ENCODE peak calls at places on chromosomes 3 and 15, in seven cellular contexts. N is transverse colon, V is prostate gland, U is breast epithelium, I is GM23338, A is HCT116, E is suprapubic skin. L is an unnamed sample.

GRCh38 chr3:153463895-153464294 is 301.9 kb downstream of the RAP2B start:
- DNase-seq in N (no peak), V (no peak), U (no peak), I (no peak), A (no peak), E (no peak), L (no peak)

GRCh38 chr3:5429517-5429890 is 242.0 kb downstream of the EDEM1 start:
- DNase-seq in N (no peak), V (no peak), U (no peak), I (no peak), A (no peak), E (no peak), L (no peak)

GRCh38 chr3:38960953-38961622 is 90.7 kb downstream of the SCN11A start:
- DNase-seq in N (peak; percentile 51), V (peak; percentile 14), U (no peak), I (peak; percentile 82), A (peak; percentile 58), E (no peak), L (no peak)

GRCh38 chr3:96266395-96267187 is 547.8 kb upstream of the EPHA6 start:
- DNase-seq in N (no peak), V (no peak), U (no peak), I (no peak), A (no peak), E (no peak), L (no peak)

GRCh38 chr3:11619946-11620652 is 23.6 kb downstream of the VGLL4 start:
- DNase-seq in N (no peak), V (no peak), U (no peak), I (no peak), A (no peak), E (no peak), L (no peak)

GRCh38 chr15:91660174-91660649 is 193.3 kb upstream of the SLCO3A1 start:
- DNase-seq in N (no peak), V (no peak), U (no peak), I (peak; percentile 44), A (no peak), E (no peak), L (no peak)

GRCh38 chr15:42150246-42150970 is 6.0 kb downstream of the PLA2G4F start:
- DNase-seq in N (no peak), V (no peak), U (no peak), I (no peak), A (no peak), E (peak; percentile 66), L (no peak)

GRCh38 chr15:101240364-101240763 is 11.5 kb downstream of the CHSY1 start:
- DNase-seq in N (no peak), V (no peak), U (no peak), I (no peak), A (no peak), E (no peak), L (no peak)

GRCh38 chr3:14237431-14237830 is 58.8 kb downstream of the LSM3 start:
- DNase-seq in N (no peak), V (no peak), U (no peak), I (no peak), A (no peak), E (peak; percentile 76), L (no peak)

GRCh38 chr3:188345223-188345622 is 191.3 kb downstream of the LPP start:
- DNase-seq in N (no peak), V (no peak), U (no peak), I (no peak), A (no peak), E (no peak), L (no peak)

GRCh38 chr3:106643684-106644161 is 733.5 kb upstream of the CCDC54 start:
- DNase-seq in N (no peak), V (no peak), U (no peak), I (no peak), A (no peak), E (no peak), L (no peak)

GRCh38 chr15:77853008-77853328 is 220.3 kb upstream of the LINGO1 start:
- DNase-seq in N (peak; percentile 53), V (no peak), U (no peak), I (no peak), A (no peak), E (no peak), L (no peak)

GRCh38 chr15:85142324-85142723 is 160.7 kb downstream of the PDE8A start:
- DNase-seq in N (no peak), V (no peak), U (no peak), I (no peak), A (peak; percentile 53), E (no peak), L (no peak)

GRCh38 chr15:43516801-43517353 is 531 bp upstream of the MAP1A start:
- DNase-seq in N (no peak), V (no peak), U (no peak), I (peak; percentile 39), A (no peak), E (no peak), L (no peak)

GRCh38 chr3:103247459-103247858 is 812.6 kb downstream of the ZPLD1 start:
- DNase-seq in N (no peak), V (no peak), U (no peak), I (no peak), A (no peak), E (no peak), L (no peak)

GRCh38 chr3:45665101-45665572 is 24.1 kb upstream of the SACM1L start:
- DNase-seq in N (peak; percentile 54), V (peak; percentile 83), U (peak; percentile 53), I (peak; percentile 75), A (peak; percentile 68), E (no peak), L (no peak)

GRCh38 chr3:11370134-11370533 is 97.9 kb downstream of the ATG7 start:
- DNase-seq in N (no peak), V (no peak), U (no peak), I (no peak), A (no peak), E (no peak), L (no peak)

GRCh38 chr3:81816473-81817260 is 55.2 kb upstream of the GBE1 start:
- DNase-seq in N (no peak), V (no peak), U (no peak), I (no peak), A (no peak), E (no peak), L (no peak)

GRCh38 chr3:148582126-148582525 is 115.6 kb upstream of the AGTR1 start:
- DNase-seq in N (no peak), V (no peak), U (no peak), I (no peak), A (no peak), E (no peak), L (no peak)

GRCh38 chr15:101455291-101455916 is 34.1 kb downstream of the PCSK6 start:
- DNase-seq in N (no peak), V (no peak), U (no peak), I (no peak), A (no peak), E (no peak), L (no peak)

GRCh38 chr3:80533553-80533952 is 765.8 kb upstream of the ROBO1 start:
- DNase-seq in N (no peak), V (no peak), U (no peak), I (no peak), A (no peak), E (no peak), L (no peak)

DNA sequence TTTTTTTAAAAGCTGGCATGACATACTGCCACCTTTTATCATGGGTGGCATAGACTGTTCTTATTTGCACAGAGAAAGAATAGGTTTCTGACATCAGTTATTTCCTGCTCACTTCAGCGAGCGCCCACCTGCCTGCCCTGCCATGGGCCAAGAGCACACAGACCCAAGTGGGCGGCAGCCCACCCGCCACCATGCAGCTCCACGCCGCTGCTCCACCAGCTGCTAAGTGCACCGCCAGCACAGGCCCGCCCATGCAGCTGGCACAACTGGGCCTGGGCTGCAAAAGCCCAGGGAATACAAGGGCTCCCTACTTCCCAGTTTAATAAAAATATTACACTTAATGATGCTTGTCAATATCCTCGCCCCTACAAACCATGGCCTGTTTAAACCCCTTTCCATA is 15.4 kb downstream of the ZNF148 start:
- DNase-seq in N (no peak), V (no peak), U (no peak), I (no peak), A (no peak), E (no peak), L (no peak)
- TF ChIP-seq POLR2AphosphoS5 in N (no peak), V (no peak), U (no peak), I (no peak), A (no peak), E (no peak), L (no peak)

DNA sequence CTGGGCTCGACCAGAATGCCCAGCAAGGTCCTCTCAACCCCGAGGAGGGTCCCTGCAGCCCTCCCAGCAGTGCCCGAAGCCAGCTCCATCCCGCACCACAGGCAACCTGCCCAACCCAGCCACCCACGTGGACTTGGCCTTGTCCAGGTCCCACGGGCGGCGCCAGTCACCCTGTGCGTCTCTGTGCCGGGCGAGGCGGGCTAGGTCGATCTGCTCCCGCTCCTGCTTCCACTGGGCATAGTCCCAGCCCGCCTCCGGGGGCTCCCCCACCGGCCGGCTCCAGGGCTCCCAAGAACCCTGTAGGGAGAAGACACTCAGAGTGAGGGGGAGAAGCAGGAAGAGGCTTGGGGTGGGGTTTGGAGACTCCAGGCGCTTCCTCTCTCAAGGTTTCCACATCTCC is 3.1 kb downstream of the CCDC9B start:
- DNase-seq in N (no peak), V (no peak), U (no peak), I (no peak), A (no peak), E (no peak), L (no peak)
- H3K4me1 ChIP-seq in N (peaks cover 73% of the 10 kb centered on the region), V (peaks cover 20% of the 10 kb centered on the region), U (peaks cover 38% of the 10 kb centered on the region), I (peaks cover 4% of the 10 kb centered on the region), A (peaks cover 41% of the 10 kb centered on the region), E (peaks cover 77% of the 10 kb centered on the region), L (peaks cover 48% of the 10 kb centered on the region)

DNA sequence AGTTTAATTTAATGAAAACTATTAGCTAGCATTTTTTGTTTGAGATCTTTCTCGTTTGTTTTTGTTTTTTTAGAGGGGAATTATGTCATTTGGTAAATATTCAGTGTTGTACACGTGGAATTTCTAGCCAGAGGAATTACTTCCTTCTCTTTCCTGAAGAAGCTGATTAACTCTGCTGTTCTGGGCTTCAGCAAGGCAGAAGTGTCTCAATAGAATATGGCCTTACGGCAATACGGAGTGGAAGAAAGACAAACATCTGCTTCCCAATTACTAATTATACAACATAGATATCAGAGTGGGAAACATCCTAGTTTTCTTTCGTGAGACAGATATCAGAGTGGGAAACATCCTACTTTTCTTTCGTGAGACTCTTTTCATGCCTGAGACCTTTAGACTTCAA is 11.9 kb downstream of the P3H2 start:
- DNase-seq in N (no peak), V (no peak), U (no peak), I (no peak), A (no peak), E (no peak), L (no peak)
- H3K27ac ChIP-seq in N (no peak overlapping the region), V (no peak overlapping the region), U (peak overlapping the region; percentile 20), I (no peak overlapping the region), A (no peak overlapping the region), E (no peak overlapping the region), L (peak overlapping the region; percentile 39)

DNA sequence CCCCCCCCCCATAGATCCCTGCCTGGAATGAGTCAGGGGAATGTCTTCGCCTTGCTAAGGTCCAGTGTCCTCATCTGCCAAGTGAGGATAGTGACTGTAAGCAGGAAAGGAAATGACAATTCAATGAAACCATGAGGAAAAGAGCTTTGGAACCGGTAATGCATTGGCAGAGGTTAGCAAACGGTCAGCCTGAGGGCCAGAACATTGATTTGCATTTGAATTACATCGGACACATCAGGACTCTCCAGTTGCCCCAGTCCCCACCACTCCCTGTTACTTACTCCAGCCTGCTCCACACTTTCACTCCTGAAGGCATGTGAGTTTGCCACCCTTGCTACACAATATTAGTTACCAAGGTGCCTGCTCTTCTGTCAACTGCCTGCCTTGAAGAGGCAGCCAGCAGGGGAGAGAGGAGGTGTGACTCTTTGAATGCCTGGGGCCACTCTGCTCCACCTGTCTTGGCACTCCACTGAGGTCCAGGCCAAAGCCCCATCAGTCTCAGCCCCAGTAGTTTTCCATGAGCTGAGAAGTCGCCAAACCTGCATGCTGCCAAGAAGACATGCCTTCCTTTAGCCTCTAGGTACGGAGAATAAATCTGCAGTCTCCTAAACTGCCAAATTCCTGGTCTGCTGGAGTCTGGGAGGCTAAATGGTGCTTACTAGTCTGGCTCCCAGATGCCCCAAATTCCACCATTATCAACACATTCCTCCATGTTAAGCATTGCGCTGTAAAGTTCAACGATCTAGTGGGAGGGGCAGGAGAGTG is 191.7 kb upstream of the TLE3 start:
- DNase-seq in N (no peak), V (peak; percentile 77), U (peak; percentile 90), I (peak; percentile 42), A (no peak), E (no peak), L (no peak)
- TF ChIP-seq POLR2AphosphoS5 in N (no peak), V (peak; percentile 59), U (peak; percentile 28), I (no peak), A (no peak), E (no peak), L (no peak)